ENCODE peak calls at places on chromosomes 2 and 18, in ten cellular contexts. One of them, this sample, is unnamed.
A peak's percentile ranks its signal among the peaks of the same experiment; 100 is the strongest.

GRCh38 chr2:154452906-154453493 is 245.5 kb upstream of the KCNJ3 start:
- DNase-seq in left ventricle myocardium inferior: no peak
- DNase-seq in brain microvascular endothelial cell: no peak
- DNase-seq in CD8-positive, alpha-beta T cell: no peak
- DNase-seq in substantia nigra: no peak
- DNase-seq in prostate gland: no peak
- DNase-seq in aorta: no peak
- DNase-seq in psoas muscle: no peak
- DNase-seq in fibroblast of lung: no peak
- DNase-seq in lower lobe of right lung: no peak
- DNase-seq in this sample: no peak

GRCh38 chr2:119749405-119750066 is 10.2 kb upstream of the PTPN4 start:
- DNase-seq in left ventricle myocardium inferior: no peak
- DNase-seq in brain microvascular endothelial cell: peak; percentile 40
- DNase-seq in CD8-positive, alpha-beta T cell: no peak
- DNase-seq in substantia nigra: no peak
- DNase-seq in prostate gland: no peak
- DNase-seq in aorta: no peak
- DNase-seq in psoas muscle: no peak
- DNase-seq in fibroblast of lung: peak; percentile 82
- DNase-seq in lower lobe of right lung: no peak
- DNase-seq in this sample: no peak

GRCh38 chr2:170713280-170714155 is 1.6 kb upstream of the SP5 start:
- DNase-seq in left ventricle myocardium inferior: no peak
- DNase-seq in brain microvascular endothelial cell: no peak
- DNase-seq in CD8-positive, alpha-beta T cell: no peak
- DNase-seq in substantia nigra: no peak
- DNase-seq in prostate gland: no peak
- DNase-seq in aorta: peak; percentile 76
- DNase-seq in psoas muscle: peak; percentile 18
- DNase-seq in fibroblast of lung: no peak
- DNase-seq in lower lobe of right lung: no peak
- DNase-seq in this sample: peak; percentile 56

GRCh38 chr2:240463866-240464481 is 28.5 kb downstream of the GPC1 start:
- DNase-seq in left ventricle myocardium inferior: no peak
- DNase-seq in brain microvascular endothelial cell: no peak
- DNase-seq in CD8-positive, alpha-beta T cell: no peak
- DNase-seq in substantia nigra: no peak
- DNase-seq in prostate gland: peak; percentile 3
- DNase-seq in aorta: peak; percentile 42
- DNase-seq in psoas muscle: no peak
- DNase-seq in fibroblast of lung: no peak
- DNase-seq in lower lobe of right lung: no peak
- DNase-seq in this sample: no peak

GRCh38 chr18:56386856-56387255 is 251.5 kb downstream of the TXNL1 start:
- DNase-seq in left ventricle myocardium inferior: no peak
- DNase-seq in brain microvascular endothelial cell: no peak
- DNase-seq in CD8-positive, alpha-beta T cell: no peak
- DNase-seq in substantia nigra: no peak
- DNase-seq in prostate gland: no peak
- DNase-seq in aorta: no peak
- DNase-seq in psoas muscle: no peak
- DNase-seq in fibroblast of lung: no peak
- DNase-seq in lower lobe of right lung: no peak
- DNase-seq in this sample: no peak

GRCh38 chr2:148756292-148756975 is 111.9 kb downstream of the EPC2 start:
- DNase-seq in left ventricle myocardium inferior: no peak
- DNase-seq in brain microvascular endothelial cell: peak; percentile 50
- DNase-seq in CD8-positive, alpha-beta T cell: no peak
- DNase-seq in substantia nigra: no peak
- DNase-seq in prostate gland: no peak
- DNase-seq in aorta: no peak
- DNase-seq in psoas muscle: no peak
- DNase-seq in fibroblast of lung: peak; percentile 40
- DNase-seq in lower lobe of right lung: no peak
- DNase-seq in this sample: no peak

GRCh38 chr18:22021701-22022100 is 147.7 kb upstream of the GATA6 start:
- DNase-seq in left ventricle myocardium inferior: no peak
- DNase-seq in brain microvascular endothelial cell: no peak
- DNase-seq in CD8-positive, alpha-beta T cell: no peak
- DNase-seq in substantia nigra: no peak
- DNase-seq in prostate gland: peak; percentile 10
- DNase-seq in aorta: no peak
- DNase-seq in psoas muscle: no peak
- DNase-seq in fibroblast of lung: no peak
- DNase-seq in lower lobe of right lung: no peak
- DNase-seq in this sample: peak; percentile 48

GRCh38 chr2:188295067-188295685 is 3.5 kb downstream of the GULP1 start:
- DNase-seq in left ventricle myocardium inferior: no peak
- DNase-seq in brain microvascular endothelial cell: no peak
- DNase-seq in CD8-positive, alpha-beta T cell: no peak
- DNase-seq in substantia nigra: no peak
- DNase-seq in prostate gland: no peak
- DNase-seq in aorta: no peak
- DNase-seq in psoas muscle: no peak
- DNase-seq in fibroblast of lung: no peak
- DNase-seq in lower lobe of right lung: no peak
- DNase-seq in this sample: no peak

GRCh38 chr2:29293830-29294438 is 178.7 kb downstream of the CLIP4 start:
- DNase-seq in left ventricle myocardium inferior: no peak
- DNase-seq in brain microvascular endothelial cell: no peak
- DNase-seq in CD8-positive, alpha-beta T cell: no peak
- DNase-seq in substantia nigra: no peak
- DNase-seq in prostate gland: peak; percentile 6
- DNase-seq in aorta: no peak
- DNase-seq in psoas muscle: no peak
- DNase-seq in fibroblast of lung: peak; percentile 34
- DNase-seq in lower lobe of right lung: no peak
- DNase-seq in this sample: no peak
- H3K27ac ChIP-seq in left ventricle myocardium inferior: no peak overlapping the region
- H3K27ac ChIP-seq in brain microvascular endothelial cell: no peak overlapping the region
- H3K27ac ChIP-seq in CD8-positive, alpha-beta T cell: no peak overlapping the region
- H3K27ac ChIP-seq in substantia nigra: no peak overlapping the region
- H3K27ac ChIP-seq in prostate gland: no peak overlapping the region
- H3K27ac ChIP-seq in aorta: no peak overlapping the region
- H3K27ac ChIP-seq in psoas muscle: no peak overlapping the region
- H3K27ac ChIP-seq in fibroblast of lung: no peak overlapping the region
- H3K27ac ChIP-seq in lower lobe of right lung: no peak overlapping the region
- H3K27ac ChIP-seq in this sample: no peak overlapping the region

GRCh38 chr2:235713244-235713643 is 219.4 kb downstream of the AGAP1 start:
- DNase-seq in left ventricle myocardium inferior: no peak
- DNase-seq in brain microvascular endothelial cell: no peak
- DNase-seq in CD8-positive, alpha-beta T cell: no peak
- DNase-seq in substantia nigra: no peak
- DNase-seq in prostate gland: no peak
- DNase-seq in aorta: no peak
- DNase-seq in psoas muscle: no peak
- DNase-seq in fibroblast of lung: peak; percentile 14
- DNase-seq in lower lobe of right lung: no peak
- DNase-seq in this sample: no peak

GRCh38 chr2:235709969-235710879 is 216.4 kb downstream of the AGAP1 start:
- DNase-seq in left ventricle myocardium inferior: no peak
- DNase-seq in brain microvascular endothelial cell: no peak
- DNase-seq in CD8-positive, alpha-beta T cell: no peak
- DNase-seq in substantia nigra: no peak
- DNase-seq in prostate gland: no peak
- DNase-seq in aorta: no peak
- DNase-seq in psoas muscle: no peak
- DNase-seq in fibroblast of lung: peak; percentile 33
- DNase-seq in lower lobe of right lung: no peak
- DNase-seq in this sample: no peak

GRCh38 chr2:235710933-235711332 is 217.1 kb downstream of the AGAP1 start:
- DNase-seq in left ventricle myocardium inferior: no peak
- DNase-seq in brain microvascular endothelial cell: no peak
- DNase-seq in CD8-positive, alpha-beta T cell: no peak
- DNase-seq in substantia nigra: no peak
- DNase-seq in prostate gland: no peak
- DNase-seq in aorta: no peak
- DNase-seq in psoas muscle: no peak
- DNase-seq in fibroblast of lung: no peak
- DNase-seq in lower lobe of right lung: no peak
- DNase-seq in this sample: no peak

GRCh38 chr2:235712176-235712575 is 218.3 kb downstream of the AGAP1 start:
- DNase-seq in left ventricle myocardium inferior: no peak
- DNase-seq in brain microvascular endothelial cell: no peak
- DNase-seq in CD8-positive, alpha-beta T cell: no peak
- DNase-seq in substantia nigra: no peak
- DNase-seq in prostate gland: no peak
- DNase-seq in aorta: no peak
- DNase-seq in psoas muscle: no peak
- DNase-seq in fibroblast of lung: no peak
- DNase-seq in lower lobe of right lung: no peak
- DNase-seq in this sample: no peak

DNA sequence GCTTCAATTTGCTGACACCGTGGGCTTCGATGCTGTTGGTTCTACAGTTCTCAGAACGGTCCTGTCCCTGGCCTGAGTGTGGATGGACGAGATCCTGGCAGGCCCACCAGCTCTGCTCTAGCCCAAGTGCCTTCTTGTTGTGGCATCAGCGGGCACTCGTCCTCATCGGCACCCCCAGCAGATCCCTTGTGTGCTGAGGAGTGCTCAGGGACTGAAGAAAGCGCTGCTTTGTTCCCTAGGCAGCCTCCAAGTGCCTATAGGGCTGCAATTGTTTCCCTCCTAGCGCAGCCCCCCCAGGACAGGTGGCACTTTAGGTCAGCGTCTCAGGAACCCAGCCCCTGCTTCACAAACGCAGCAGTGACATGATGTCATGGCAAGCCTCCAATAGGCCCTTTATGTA is 217.7 kb downstream of the AGAP1 start:
- DNase-seq in left ventricle myocardium inferior: no peak
- DNase-seq in brain microvascular endothelial cell: no peak
- DNase-seq in CD8-positive, alpha-beta T cell: no peak
- DNase-seq in substantia nigra: no peak
- DNase-seq in prostate gland: no peak
- DNase-seq in aorta: no peak
- DNase-seq in psoas muscle: no peak
- DNase-seq in fibroblast of lung: no peak
- DNase-seq in lower lobe of right lung: no peak
- DNase-seq in this sample: no peak
- H3K27ac ChIP-seq in left ventricle myocardium inferior: no peak overlapping the region
- H3K27ac ChIP-seq in brain microvascular endothelial cell: no peak overlapping the region
- H3K27ac ChIP-seq in CD8-positive, alpha-beta T cell: no peak overlapping the region
- H3K27ac ChIP-seq in substantia nigra: peak overlapping the region; percentile 43
- H3K27ac ChIP-seq in prostate gland: no peak overlapping the region
- H3K27ac ChIP-seq in aorta: no peak overlapping the region
- H3K27ac ChIP-seq in psoas muscle: no peak overlapping the region
- H3K27ac ChIP-seq in fibroblast of lung: no peak overlapping the region
- H3K27ac ChIP-seq in lower lobe of right lung: no peak overlapping the region
- H3K27ac ChIP-seq in this sample: no peak overlapping the region

GRCh38 chr2:207221731-207222130 is 56.0 kb upstream of the KLF7 start:
- DNase-seq in left ventricle myocardium inferior: no peak
- DNase-seq in brain microvascular endothelial cell: no peak
- DNase-seq in CD8-positive, alpha-beta T cell: no peak
- DNase-seq in substantia nigra: no peak
- DNase-seq in prostate gland: no peak
- DNase-seq in aorta: no peak
- DNase-seq in psoas muscle: no peak
- DNase-seq in fibroblast of lung: no peak
- DNase-seq in lower lobe of right lung: no peak
- DNase-seq in this sample: no peak

GRCh38 chr2:207224814-207225482 is 59.2 kb upstream of the KLF7 start:
- DNase-seq in left ventricle myocardium inferior: no peak
- DNase-seq in brain microvascular endothelial cell: no peak
- DNase-seq in CD8-positive, alpha-beta T cell: no peak
- DNase-seq in substantia nigra: no peak
- DNase-seq in prostate gland: no peak
- DNase-seq in aorta: no peak
- DNase-seq in psoas muscle: no peak
- DNase-seq in fibroblast of lung: no peak
- DNase-seq in lower lobe of right lung: no peak
- DNase-seq in this sample: no peak

GRCh38 chr2:207225773-207226172 is 60.0 kb upstream of the KLF7 start:
- DNase-seq in left ventricle myocardium inferior: no peak
- DNase-seq in brain microvascular endothelial cell: no peak
- DNase-seq in CD8-positive, alpha-beta T cell: no peak
- DNase-seq in substantia nigra: no peak
- DNase-seq in prostate gland: no peak
- DNase-seq in aorta: no peak
- DNase-seq in psoas muscle: no peak
- DNase-seq in fibroblast of lung: no peak
- DNase-seq in lower lobe of right lung: no peak
- DNase-seq in this sample: no peak

GRCh38 chr2:207224391-207224790 is 58.6 kb upstream of the KLF7 start:
- DNase-seq in left ventricle myocardium inferior: no peak
- DNase-seq in brain microvascular endothelial cell: no peak
- DNase-seq in CD8-positive, alpha-beta T cell: no peak
- DNase-seq in substantia nigra: no peak
- DNase-seq in prostate gland: no peak
- DNase-seq in aorta: no peak
- DNase-seq in psoas muscle: no peak
- DNase-seq in fibroblast of lung: no peak
- DNase-seq in lower lobe of right lung: no peak
- DNase-seq in this sample: no peak

DNA sequence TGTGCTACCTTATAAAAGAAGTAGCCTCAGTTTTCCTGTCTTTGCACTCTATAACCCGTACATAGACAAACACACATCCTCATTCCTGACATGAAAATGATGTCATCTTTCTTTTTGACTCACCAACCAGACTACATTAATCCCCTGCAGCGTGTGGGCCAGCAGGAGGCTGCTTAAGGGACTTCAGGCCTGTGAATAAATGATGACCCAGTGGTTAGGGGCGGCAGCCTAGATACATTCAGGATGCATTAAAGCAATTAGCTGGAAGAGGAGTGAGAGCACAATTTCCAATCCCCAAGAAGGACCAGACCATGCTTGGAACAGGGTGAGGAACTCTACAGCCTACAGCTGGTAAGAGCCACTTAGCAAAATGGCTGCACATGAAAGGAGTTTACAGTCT is 57.3 kb upstream of the KLF7 start:
- DNase-seq in left ventricle myocardium inferior: no peak
- DNase-seq in brain microvascular endothelial cell: peak; percentile 72
- DNase-seq in CD8-positive, alpha-beta T cell: no peak
- DNase-seq in substantia nigra: no peak
- DNase-seq in prostate gland: no peak
- DNase-seq in aorta: no peak
- DNase-seq in psoas muscle: no peak
- DNase-seq in fibroblast of lung: peak; percentile 83
- DNase-seq in lower lobe of right lung: no peak
- DNase-seq in this sample: no peak
- H3K27ac ChIP-seq in left ventricle myocardium inferior: no peak overlapping the region
- H3K27ac ChIP-seq in brain microvascular endothelial cell: no peak overlapping the region
- H3K27ac ChIP-seq in CD8-positive, alpha-beta T cell: no peak overlapping the region
- H3K27ac ChIP-seq in substantia nigra: no peak overlapping the region
- H3K27ac ChIP-seq in prostate gland: no peak overlapping the region
- H3K27ac ChIP-seq in aorta: no peak overlapping the region
- H3K27ac ChIP-seq in psoas muscle: no peak overlapping the region
- H3K27ac ChIP-seq in fibroblast of lung: no peak overlapping the region
- H3K27ac ChIP-seq in lower lobe of right lung: no peak overlapping the region
- H3K27ac ChIP-seq in this sample: no peak overlapping the region

DNA sequence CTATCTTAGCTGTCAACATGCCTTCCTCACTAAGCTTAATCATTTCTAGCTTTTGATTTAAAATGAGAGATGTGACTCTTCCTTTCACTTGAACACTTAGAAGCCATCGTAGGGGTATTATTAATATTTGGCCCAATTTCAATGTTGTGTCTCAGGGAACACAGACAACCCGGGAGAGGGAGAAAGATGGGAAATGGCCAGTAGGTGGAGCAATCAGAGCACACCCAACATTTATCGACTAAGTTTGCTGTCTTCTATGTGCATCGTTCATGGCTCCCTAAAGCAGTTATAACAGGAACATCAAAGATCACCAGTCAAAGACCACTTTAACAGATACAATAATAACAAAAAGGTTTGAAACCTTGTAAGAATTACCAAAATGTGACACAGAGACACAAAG is 110.2 kb downstream of the OLA1 start:
- DNase-seq in left ventricle myocardium inferior: no peak
- DNase-seq in brain microvascular endothelial cell: no peak
- DNase-seq in CD8-positive, alpha-beta T cell: no peak
- DNase-seq in substantia nigra: no peak
- DNase-seq in prostate gland: no peak
- DNase-seq in aorta: no peak
- DNase-seq in psoas muscle: no peak
- DNase-seq in fibroblast of lung: no peak
- DNase-seq in lower lobe of right lung: no peak
- DNase-seq in this sample: no peak
- H3K27ac ChIP-seq in left ventricle myocardium inferior: no peak overlapping the region
- H3K27ac ChIP-seq in brain microvascular endothelial cell: no peak overlapping the region
- H3K27ac ChIP-seq in CD8-positive, alpha-beta T cell: no peak overlapping the region
- H3K27ac ChIP-seq in substantia nigra: no peak overlapping the region
- H3K27ac ChIP-seq in prostate gland: no peak overlapping the region
- H3K27ac ChIP-seq in aorta: no peak overlapping the region
- H3K27ac ChIP-seq in psoas muscle: no peak overlapping the region
- H3K27ac ChIP-seq in fibroblast of lung: no peak overlapping the region
- H3K27ac ChIP-seq in lower lobe of right lung: no peak overlapping the region
- H3K27ac ChIP-seq in this sample: no peak overlapping the region